ENCODE peak calls at places on chromosomes 1 and 21, in five cellular contexts. One of them, this sample, is unnamed.

GRCh38 chr1:40739455-40740008 is 44.1 kb upstream of the KCNQ4 start:
- DNase-seq in CD8-positive, alpha-beta T cell: no peak
- DNase-seq in sigmoid colon: no peak
- DNase-seq in kidney epithelial cell: no peak
- DNase-seq in transverse colon: no peak
- DNase-seq in this sample: no peak

GRCh38 chr1:70745199-70745598 is 302.4 kb downstream of the PTGER3 start:
- DNase-seq in CD8-positive, alpha-beta T cell: no peak
- DNase-seq in sigmoid colon: no peak
- DNase-seq in kidney epithelial cell: no peak
- DNase-seq in transverse colon: no peak
- DNase-seq in this sample: no peak

GRCh38 chr21:38912355-38912619 is 106.6 kb downstream of the ETS2 start:
- DNase-seq in CD8-positive, alpha-beta T cell: no peak
- DNase-seq in sigmoid colon: no peak
- DNase-seq in kidney epithelial cell: no peak
- DNase-seq in transverse colon: no peak
- DNase-seq in this sample: no peak

GRCh38 chr21:42721341-42721824 is 68.0 kb downstream of the PDE9A start:
- DNase-seq in CD8-positive, alpha-beta T cell: no peak
- DNase-seq in sigmoid colon: peak; percentile 85
- DNase-seq in kidney epithelial cell: no peak
- DNase-seq in transverse colon: peak; percentile 72
- DNase-seq in this sample: no peak

GRCh38 chr1:245060684-245061374 is 94.0 kb upstream of the KIF26B start:
- DNase-seq in CD8-positive, alpha-beta T cell: no peak
- DNase-seq in sigmoid colon: no peak
- DNase-seq in kidney epithelial cell: no peak
- DNase-seq in transverse colon: peak; percentile 83
- DNase-seq in this sample: no peak

GRCh38 chr1:174000274-174000852 is 21.8 kb downstream of the RC3H1 start:
- DNase-seq in CD8-positive, alpha-beta T cell: no peak
- DNase-seq in sigmoid colon: no peak
- DNase-seq in kidney epithelial cell: no peak
- DNase-seq in transverse colon: no peak
- DNase-seq in this sample: no peak

GRCh38 chr1:6603424-6603850 is 768 bp upstream of the KLHL21 start:
- DNase-seq in CD8-positive, alpha-beta T cell: peak; percentile 63
- DNase-seq in sigmoid colon: peak; percentile 89
- DNase-seq in kidney epithelial cell: no peak
- DNase-seq in transverse colon: peak; percentile 65
- DNase-seq in this sample: no peak

GRCh38 chr1:193216920-193217319 is 30.5 kb upstream of the B3GALT2 start:
- DNase-seq in CD8-positive, alpha-beta T cell: no peak
- DNase-seq in sigmoid colon: no peak
- DNase-seq in kidney epithelial cell: no peak
- DNase-seq in transverse colon: no peak
- DNase-seq in this sample: no peak

GRCh38 chr21:29656504-29657227 is 283.1 kb downstream of the GRIK1 start:
- DNase-seq in CD8-positive, alpha-beta T cell: no peak
- DNase-seq in sigmoid colon: no peak
- DNase-seq in kidney epithelial cell: peak; percentile 78
- DNase-seq in transverse colon: no peak
- DNase-seq in this sample: no peak

GRCh38 chr1:210377934-210378333 is 49.2 kb downstream of the HHAT start:
- DNase-seq in CD8-positive, alpha-beta T cell: no peak
- DNase-seq in sigmoid colon: no peak
- DNase-seq in kidney epithelial cell: no peak
- DNase-seq in transverse colon: no peak
- DNase-seq in this sample: no peak

GRCh38 chr21:15564907-15565306 is 164.9 kb upstream of the USP25 start:
- DNase-seq in CD8-positive, alpha-beta T cell: no peak
- DNase-seq in sigmoid colon: no peak
- DNase-seq in kidney epithelial cell: no peak
- DNase-seq in transverse colon: no peak
- DNase-seq in this sample: no peak

GRCh38 chr1:230851291-230851691 is 17.0 kb downstream of the C1orf198 start:
- DNase-seq in CD8-positive, alpha-beta T cell: no peak
- DNase-seq in sigmoid colon: no peak
- DNase-seq in kidney epithelial cell: no peak
- DNase-seq in transverse colon: no peak
- DNase-seq in this sample: no peak

GRCh38 chr1:10122926-10123325 is 87.4 kb upstream of the KIF1B start:
- DNase-seq in CD8-positive, alpha-beta T cell: no peak
- DNase-seq in sigmoid colon: peak; percentile 75
- DNase-seq in kidney epithelial cell: no peak
- DNase-seq in transverse colon: peak; percentile 11
- DNase-seq in this sample: no peak

GRCh38 chr1:170929412-170929834 is 5.9 kb upstream of the MROH9 start:
- DNase-seq in CD8-positive, alpha-beta T cell: no peak
- DNase-seq in sigmoid colon: no peak
- DNase-seq in kidney epithelial cell: no peak
- DNase-seq in transverse colon: no peak
- DNase-seq in this sample: no peak

GRCh38 chr1:181430015-181430657 is 53.2 kb upstream of the CACNA1E start:
- DNase-seq in CD8-positive, alpha-beta T cell: no peak
- DNase-seq in sigmoid colon: no peak
- DNase-seq in kidney epithelial cell: no peak
- DNase-seq in transverse colon: no peak
- DNase-seq in this sample: no peak

GRCh38 chr1:29683472-29683871 is 447.1 kb downstream of the PTPRU start:
- DNase-seq in CD8-positive, alpha-beta T cell: no peak
- DNase-seq in sigmoid colon: no peak
- DNase-seq in kidney epithelial cell: no peak
- DNase-seq in transverse colon: no peak
- DNase-seq in this sample: no peak

GRCh38 chr21:41762236-41762635 is 4.6 kb downstream of the RIPK4 start:
- DNase-seq in CD8-positive, alpha-beta T cell: no peak
- DNase-seq in sigmoid colon: no peak
- DNase-seq in kidney epithelial cell: no peak
- DNase-seq in transverse colon: no peak
- DNase-seq in this sample: no peak

GRCh38 chr1:24987875-24988559 is 57.9 kb upstream of the RUNX3 start:
- DNase-seq in CD8-positive, alpha-beta T cell: no peak
- DNase-seq in sigmoid colon: no peak
- DNase-seq in kidney epithelial cell: no peak
- DNase-seq in transverse colon: no peak
- DNase-seq in this sample: no peak

GRCh38 chr1:82225407-82226197 is 424.9 kb downstream of the ADGRL2 start:
- DNase-seq in CD8-positive, alpha-beta T cell: no peak
- DNase-seq in sigmoid colon: no peak
- DNase-seq in kidney epithelial cell: no peak
- DNase-seq in transverse colon: no peak
- DNase-seq in this sample: no peak

GRCh38 chr1:43572551-43572950 is 41.9 kb downstream of the PTPRF start:
- DNase-seq in CD8-positive, alpha-beta T cell: no peak
- DNase-seq in sigmoid colon: no peak
- DNase-seq in kidney epithelial cell: no peak
- DNase-seq in transverse colon: no peak
- DNase-seq in this sample: no peak

GRCh38 chr1:46180082-46180616 is 3.9 kb upstream of the P3R3URF start:
- DNase-seq in CD8-positive, alpha-beta T cell: no peak
- DNase-seq in sigmoid colon: no peak
- DNase-seq in kidney epithelial cell: no peak
- DNase-seq in transverse colon: peak; percentile 92
- DNase-seq in this sample: peak; percentile 90
- TF ChIP-seq CTCF in CD8-positive, alpha-beta T cell: no peak
- TF ChIP-seq CTCF in sigmoid colon: no peak
- TF ChIP-seq CTCF in kidney epithelial cell: no peak
- TF ChIP-seq CTCF in transverse colon: peak; percentile 54
- TF ChIP-seq CTCF in this sample: peak; percentile 81

GRCh38 chr1:26554781-26555180 is 25.2 kb downstream of the RPS6KA1 start:
- DNase-seq in CD8-positive, alpha-beta T cell: no peak
- DNase-seq in sigmoid colon: no peak
- DNase-seq in kidney epithelial cell: no peak
- DNase-seq in transverse colon: no peak
- DNase-seq in this sample: no peak

GRCh38 chr1:26555550-26555981 is 26.0 kb downstream of the RPS6KA1 start:
- DNase-seq in CD8-positive, alpha-beta T cell: no peak
- DNase-seq in sigmoid colon: no peak
- DNase-seq in kidney epithelial cell: no peak
- DNase-seq in transverse colon: no peak
- DNase-seq in this sample: no peak

GRCh38 chr1:26556041-26556440 is 26.5 kb downstream of the RPS6KA1 start:
- DNase-seq in CD8-positive, alpha-beta T cell: no peak
- DNase-seq in sigmoid colon: no peak
- DNase-seq in kidney epithelial cell: no peak
- DNase-seq in transverse colon: no peak
- DNase-seq in this sample: no peak

GRCh38 chr1:26558649-26559048 is 29.1 kb downstream of the RPS6KA1 start:
- DNase-seq in CD8-positive, alpha-beta T cell: no peak
- DNase-seq in sigmoid colon: no peak
- DNase-seq in kidney epithelial cell: no peak
- DNase-seq in transverse colon: no peak
- DNase-seq in this sample: no peak

GRCh38 chr1:26557078-26557477 is 27.5 kb downstream of the RPS6KA1 start:
- DNase-seq in CD8-positive, alpha-beta T cell: no peak
- DNase-seq in sigmoid colon: no peak
- DNase-seq in kidney epithelial cell: no peak
- DNase-seq in transverse colon: no peak
- DNase-seq in this sample: no peak
- H3K36me3 ChIP-seq in CD8-positive, alpha-beta T cell: peaks cover 82% of the 10 kb centered on the region
- H3K36me3 ChIP-seq in sigmoid colon: no peaks in the 10 kb centered on the region
- H3K36me3 ChIP-seq in kidney epithelial cell: no peaks in the 10 kb centered on the region
- H3K36me3 ChIP-seq in transverse colon: peaks cover 42% of the 10 kb centered on the region
- H3K36me3 ChIP-seq in this sample: peaks cover 51% of the 10 kb centered on the region

GRCh38 chr21:24634749-24635148 is 972.5 kb downstream of the MRPL39 start:
- DNase-seq in CD8-positive, alpha-beta T cell: no peak
- DNase-seq in sigmoid colon: no peak
- DNase-seq in kidney epithelial cell: no peak
- DNase-seq in transverse colon: no peak
- DNase-seq in this sample: no peak
- TF ChIP-seq CTCF in CD8-positive, alpha-beta T cell: no peak
- TF ChIP-seq CTCF in sigmoid colon: no peak
- TF ChIP-seq CTCF in kidney epithelial cell: no peak
- TF ChIP-seq CTCF in transverse colon: no peak
- TF ChIP-seq CTCF in this sample: no peak

GRCh38 chr1:67415041-67415440 is 15.2 kb downstream of the SERBP1 start:
- DNase-seq in CD8-positive, alpha-beta T cell: no peak
- DNase-seq in sigmoid colon: no peak
- DNase-seq in kidney epithelial cell: no peak
- DNase-seq in transverse colon: no peak
- DNase-seq in this sample: no peak

GRCh38 chr1:67418839-67419586 is 11.2 kb downstream of the SERBP1 start:
- DNase-seq in CD8-positive, alpha-beta T cell: no peak
- DNase-seq in sigmoid colon: no peak
- DNase-seq in kidney epithelial cell: no peak
- DNase-seq in transverse colon: no peak
- DNase-seq in this sample: no peak

DNA sequence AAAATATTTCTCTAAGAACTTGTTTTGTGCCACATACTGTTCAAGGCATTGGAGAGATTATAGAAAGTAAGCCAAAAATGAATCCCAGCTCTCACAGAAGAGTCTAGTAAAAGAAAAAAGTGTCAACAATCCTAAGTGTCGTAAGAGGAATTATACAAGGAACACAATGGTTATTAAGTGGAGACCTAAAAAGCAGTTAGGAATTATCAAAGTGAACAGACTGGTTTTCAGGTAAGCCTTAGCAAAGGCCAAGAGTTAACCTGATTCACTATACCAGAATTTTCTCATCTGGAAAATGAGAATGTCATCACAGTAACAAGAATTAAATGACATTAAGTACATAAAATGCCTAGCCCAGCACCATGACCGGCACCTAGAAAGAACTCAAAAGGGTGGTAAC is 15.6 kb downstream of the SERBP1 start:
- DNase-seq in CD8-positive, alpha-beta T cell: no peak
- DNase-seq in sigmoid colon: no peak
- DNase-seq in kidney epithelial cell: no peak
- DNase-seq in transverse colon: no peak
- DNase-seq in this sample: no peak
- H3K36me3 ChIP-seq in CD8-positive, alpha-beta T cell: peaks cover 59% of the 10 kb centered on the region
- H3K36me3 ChIP-seq in sigmoid colon: peaks cover 19% of the 10 kb centered on the region
- H3K36me3 ChIP-seq in kidney epithelial cell: no peaks in the 10 kb centered on the region
- H3K36me3 ChIP-seq in transverse colon: peaks cover 53% of the 10 kb centered on the region
- H3K36me3 ChIP-seq in this sample: peaks cover 83% of the 10 kb centered on the region